ENCODE peak calls at places on chromosome 14, in six cellular contexts. M is fibroblast of lung, X is GM23248, G is esophagus muscularis mucosa, E is astrocyte of the cerebellum, S is PC-3. T is an unnamed sample.

GRCh38 chr14:96986701-96987474 is 189.7 kb downstream of the VRK1 start:
- DNase-seq in M (no peak), X (no peak), G (no peak), E (no peak), S (no peak), T (no peak)

GRCh38 chr14:85539510-85539909 is 9.6 kb downstream of the FLRT2 start:
- DNase-seq in M (no peak), X (no peak), G (no peak), E (no peak), S (no peak), T (no peak)

GRCh38 chr14:68216072-68216471 is 396.5 kb downstream of the RAD51B start:
- DNase-seq in M (no peak), X (no peak), G (no peak), E (no peak), S (no peak), T (no peak)

GRCh38 chr14:90521930-90522483 is 125.2 kb downstream of the CALM1 start:
- DNase-seq in M (no peak), X (no peak), G (no peak), E (no peak), S (no peak), T (no peak)

GRCh38 chr14:55052259-55052930 is 948 bp downstream of the MAPK1IP1L start:
- DNase-seq in M (peak), X (peak), G (no peak), E (no peak), S (peak), T (no peak)

GRCh38 chr14:64671591-64671990 is 32.6 kb upstream of the PLEKHG3 start:
- DNase-seq in M (peak), X (peak), G (no peak), E (peak), S (peak), T (no peak)

GRCh38 chr14:25953532-25954144 is 644.2 kb downstream of the NOVA1 start:
- DNase-seq in M (peak), X (peak), G (no peak), E (peak), S (peak), T (peak)

GRCh38 chr14:69997849-69998248 is 118.6 kb downstream of the SMOC1 start:
- DNase-seq in M (peak), X (peak), G (no peak), E (peak), S (peak), T (peak)

GRCh38 chr14:71538288-71538687 is 393.9 kb upstream of the RGS6 start:
- DNase-seq in M (no peak), X (no peak), G (no peak), E (no peak), S (no peak), T (no peak)

GRCh38 chr14:64549805-64550538 is at the start of gene PPP1R36:
- DNase-seq in M (peak), X (peak), G (no peak), E (no peak), S (no peak), T (peak)

GRCh38 chr14:20332386-20332945 is 613 bp downstream of the CCNB1IP1 start:
- DNase-seq in M (peak), X (peak), G (no peak), E (no peak), S (no peak), T (no peak)

GRCh38 chr14:24432259-24433131 is 2.7 kb downstream of the KHNYN start:
- DNase-seq in M (no peak), X (peak), G (peak), E (no peak), S (no peak), T (no peak)

GRCh38 chr14:81412779-81413178 is 12.7 kb upstream of the STON2 start:
- DNase-seq in M (no peak), X (no peak), G (no peak), E (no peak), S (no peak), T (no peak)

GRCh38 chr14:87508333-87508732 is 484.6 kb downstream of the GALC start:
- DNase-seq in M (no peak), X (no peak), G (no peak), E (no peak), S (peak), T (no peak)

GRCh38 chr14:77391441-77391840 is 14.3 kb downstream of the SAMD15 start:
- DNase-seq in M (no peak), X (no peak), G (no peak), E (no peak), S (no peak), T (no peak)

GRCh38 chr14:68986926-68987652 is 8.0 kb upstream of the ACTN1 start:
- DNase-seq in M (no peak), X (peak), G (no peak), E (no peak), S (no peak), T (no peak)

GRCh38 chr14:34423445-34423844 is 38.6 kb downstream of the SPTSSA start:
- DNase-seq in M (no peak), X (no peak), G (no peak), E (no peak), S (no peak), T (no peak)

GRCh38 chr14:59771577-59771976 is 99.0 kb downstream of the RTN1 start:
- DNase-seq in M (peak), X (peak), G (no peak), E (peak), S (peak), T (no peak)

GRCh38 chr14:33714527-33715222 is 236.2 kb downstream of the EGLN3 start:
- DNase-seq in M (peak), X (peak), G (no peak), E (no peak), S (peak), T (no peak)

GRCh38 chr14:97762386-97762785 is 965.2 kb downstream of the VRK1 start:
- DNase-seq in M (no peak), X (no peak), G (no peak), E (no peak), S (no peak), T (no peak)

GRCh38 chr14:51622376-51622775 is 29.3 kb upstream of the FRMD6 start:
- DNase-seq in M (no peak), X (no peak), G (no peak), E (no peak), S (no peak), T (no peak)

GRCh38 chr14:20667957-20668356 is 16.4 kb upstream of the RNASE4 start:
- DNase-seq in M (no peak), X (no peak), G (no peak), E (no peak), S (no peak), T (no peak)

GRCh38 chr14:69247691-69248440 is 12.1 kb upstream of the GALNT16 start:
- DNase-seq in M (peak), X (peak), G (no peak), E (peak), S (peak), T (peak)

GRCh38 chr14:23544511-23545447 is 6.8 kb downstream of the ZFHX2 start:
- DNase-seq in M (no peak), X (peak), G (no peak), E (no peak), S (no peak), T (no peak)

DNA sequence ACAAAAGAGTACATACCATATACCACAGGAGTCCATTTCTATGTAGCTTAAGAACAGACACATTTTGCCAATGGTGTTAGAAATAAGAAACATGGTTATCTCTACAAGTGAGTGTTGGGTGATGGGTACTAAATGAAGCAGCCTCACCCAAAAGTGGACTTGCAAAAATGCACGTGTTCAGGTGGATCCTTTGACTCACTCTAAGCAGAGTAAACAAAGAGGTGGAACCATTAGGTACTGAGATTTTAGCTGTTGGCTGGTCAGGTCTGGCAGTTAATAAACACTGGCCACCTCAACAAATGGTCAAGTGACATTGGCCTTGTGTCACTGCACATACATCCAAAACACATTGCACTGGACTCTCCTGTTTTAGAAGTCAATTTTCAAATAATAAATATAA is 27.6 kb downstream of the EVL start:
- DNase-seq in M (no peak), X (no peak), G (no peak), E (no peak), S (peak), T (no peak)
- H3K4me3 ChIP-seq in M (no peak), X (no peak), G (no peak), E (no peak), S (no peak), T (no peak)

GRCh38 chr14:104291123-104292000 is 153.0 kb downstream of the KIF26A start:
- DNase-seq in M (no peak), X (no peak), G (no peak), E (no peak), S (peak), T (no peak)

GRCh38 chr14:104288272-104288671 is 149.9 kb downstream of the KIF26A start:
- DNase-seq in M (no peak), X (no peak), G (no peak), E (no peak), S (no peak), T (no peak)

GRCh38 chr14:104290756-104291122 is 152.4 kb downstream of the KIF26A start:
- DNase-seq in M (no peak), X (no peak), G (no peak), E (no peak), S (no peak), T (no peak)

GRCh38 chr14:104289485-104289884 is 151.1 kb downstream of the KIF26A start:
- DNase-seq in M (no peak), X (no peak), G (no peak), E (no peak), S (peak), T (no peak)

DNA sequence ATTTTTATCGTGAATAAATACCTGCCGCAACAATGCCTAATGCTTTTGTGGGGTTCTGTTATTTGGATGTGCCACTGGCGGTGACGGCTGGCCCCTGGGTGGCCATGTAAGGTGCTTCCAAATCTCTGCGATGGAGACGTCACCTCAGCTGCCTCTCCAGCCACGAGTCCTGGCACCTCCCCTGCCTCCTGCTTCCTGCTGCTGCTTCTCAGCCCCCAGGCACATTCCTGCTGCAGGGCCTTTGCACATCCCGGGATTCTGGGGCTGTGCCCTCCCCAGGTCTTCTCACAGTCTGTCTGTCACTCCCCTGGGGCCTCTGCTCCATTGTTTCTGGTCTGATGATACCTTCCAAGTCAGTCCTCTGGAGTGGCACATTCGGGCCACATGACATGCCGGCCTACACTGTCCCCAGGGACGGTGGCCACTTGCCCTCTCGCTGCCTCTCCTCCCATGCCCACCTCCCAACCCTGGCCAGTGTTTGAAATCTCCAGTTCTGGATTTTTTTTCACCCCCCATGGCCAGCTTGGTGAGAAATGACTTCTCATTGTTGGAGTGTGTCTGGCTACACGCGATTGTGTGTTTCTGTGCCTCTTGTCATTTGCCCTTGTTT is 151.8 kb downstream of the KIF26A start:
- DNase-seq in M (no peak), X (no peak), G (no peak), E (no peak), S (no peak), T (no peak)
- H3K4me3 ChIP-seq in M (no peak), X (no peak), G (no peak), E (no peak), S (no peak), T (no peak)

GRCh38 chr14:105879503-105879866 is 353.1 kb downstream of the TMEM121 start:
- DNase-seq in M (no peak), X (no peak), G (no peak), E (no peak), S (no peak), T (no peak)

GRCh38 chr14:105879867-105880561 is 353.6 kb downstream of the TMEM121 start:
- DNase-seq in M (no peak), X (no peak), G (no peak), E (no peak), S (no peak), T (no peak)

GRCh38 chr14:105882626-105883025 is 356.2 kb downstream of the TMEM121 start:
- DNase-seq in M (no peak), X (no peak), G (no peak), E (no peak), S (no peak), T (no peak)

GRCh38 chr14:105880616-105881015 is 354.2 kb downstream of the TMEM121 start:
- DNase-seq in M (no peak), X (no peak), G (no peak), E (no peak), S (no peak), T (no peak)

GRCh38 chr14:105881021-105881930 is 354.9 kb downstream of the TMEM121 start:
- DNase-seq in M (no peak), X (no peak), G (no peak), E (no peak), S (no peak), T (no peak)
- H3K4me3 ChIP-seq in M (no peak), X (no peak), G (no peak), E (no peak), S (no peak), T (no peak)

DNA sequence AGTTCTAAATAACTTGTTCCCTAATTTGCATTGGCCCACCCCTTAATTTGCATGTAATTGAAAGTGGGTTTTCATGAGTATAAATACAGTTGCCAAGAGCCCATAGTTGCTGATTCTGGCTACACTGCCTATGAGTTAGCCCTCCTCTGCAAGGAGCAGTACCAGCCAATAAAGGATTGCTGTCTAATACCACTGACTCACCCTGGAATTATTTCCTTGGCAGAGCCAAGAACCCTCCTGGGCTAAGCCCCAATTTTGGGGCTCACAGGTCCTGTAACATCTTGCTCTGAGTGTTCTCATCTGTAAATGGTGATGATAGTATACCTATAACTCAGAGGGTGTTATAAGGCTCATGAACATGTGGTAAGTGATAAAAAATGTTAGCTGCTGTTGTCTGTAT is 6.8 kb downstream of the TTC8 start:
- DNase-seq in M (peak), X (peak), G (no peak), E (peak), S (peak), T (peak)
- H3K4me3 ChIP-seq in M (no peak), X (no peak), G (no peak), E (no peak), S (no peak), T (no peak)

DNA sequence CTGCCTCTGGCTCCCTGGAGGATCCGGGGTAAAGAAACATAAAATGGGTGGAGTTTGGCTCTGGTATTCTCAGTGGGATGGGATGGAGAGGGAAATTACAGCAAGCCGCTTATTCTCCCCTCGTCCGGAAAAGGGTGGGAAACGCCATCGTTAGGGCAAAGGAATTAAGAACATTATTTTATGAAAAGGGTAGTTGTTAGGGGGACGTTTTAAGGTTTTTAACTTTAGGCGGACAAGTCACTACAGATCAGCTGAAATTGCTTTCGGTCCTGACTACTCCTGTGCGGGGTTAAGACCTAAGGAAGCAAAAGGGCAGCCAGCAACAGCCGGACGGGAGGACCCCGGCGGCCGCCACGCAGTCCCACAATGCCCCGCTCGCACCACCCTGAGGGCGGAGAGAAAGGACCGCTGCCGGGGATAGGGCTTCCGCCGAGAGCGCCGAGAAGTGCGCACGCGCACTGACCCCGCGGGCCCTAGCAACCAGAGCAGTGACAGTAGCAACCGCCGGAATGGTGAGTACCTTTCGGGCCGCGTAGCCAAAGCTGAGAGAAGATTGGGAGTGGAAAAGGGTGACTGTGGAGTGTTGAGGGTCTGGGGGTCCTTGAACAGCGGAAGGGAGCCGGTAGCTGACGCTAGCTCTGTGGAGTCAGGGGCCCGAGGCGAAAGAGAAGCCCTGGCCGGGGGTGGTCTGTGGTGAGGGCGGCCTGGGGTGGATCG is at the start of gene DNAL1:
- DNase-seq in M (peak), X (peak), G (peak), E (peak), S (peak), T (peak)
- H3K4me3 ChIP-seq in M (peak), X (peak), G (peak), E (peak), S (peak), T (peak)

GRCh38 chr14:22497144-22497423 is 91.9 kb downstream of the DAD1 start:
- DNase-seq in M (no peak), X (no peak), G (no peak), E (no peak), S (no peak), T (no peak)
- H3K4me3 ChIP-seq in M (no peak), X (no peak), G (no peak), E (no peak), S (no peak), T (no peak)

T was measured in MG63.